ENCODE peak calls at places on chromosomes 11 and 22, in seven cellular contexts. Y is CD4-positive, alpha-beta T cell; H is M059J; A is body of pancreas; Q is GM12865; U is NCI-H510A; P is fibroblast of pulmonary artery. T is an unnamed sample.

GRCh38 chr11:37907461-37908223 is 1309.6 kb upstream of the RAG2 start:
- DNase-seq in Y (no peak), H (peak), A (no peak), Q (no peak), U (no peak), P (peak), T (no peak)

GRCh38 chr22:26629988-26630761 is 8.4 kb downstream of the CRYBA4 start:
- DNase-seq in Y (no peak), H (no peak), A (no peak), Q (no peak), U (no peak), P (no peak), T (no peak)

GRCh38 chr11:122690801-122691649 is 35.5 kb downstream of the UBASH3B start:
- DNase-seq in Y (no peak), H (no peak), A (no peak), Q (no peak), U (no peak), P (peak), T (no peak)

GRCh38 chr11:124535552-124536232 is 7.8 kb downstream of the OR8B12 start:
- DNase-seq in Y (no peak), H (no peak), A (no peak), Q (no peak), U (no peak), P (peak), T (peak)

GRCh38 chr11:113934797-113935196 is 30.2 kb downstream of the HTR3B start:
- DNase-seq in Y (no peak), H (no peak), A (no peak), Q (no peak), U (no peak), P (no peak), T (no peak)

GRCh38 chr22:50482107-50483074 is 1.0 kb downstream of the ADM2 start:
- DNase-seq in Y (no peak), H (no peak), A (peak), Q (no peak), U (no peak), P (no peak), T (no peak)

GRCh38 chr11:68121067-68121899 is at the start of gene CHKA:
- DNase-seq in Y (peak), H (peak), A (peak), Q (peak), U (peak), P (peak), T (peak)

GRCh38 chr11:6610591-6610990 is 1.4 kb downstream of the TAF10 start:
- DNase-seq in Y (no peak), H (no peak), A (no peak), Q (no peak), U (no peak), P (no peak), T (no peak)

GRCh38 chr11:65440831-65441499 is 18.4 kb downstream of the NEAT1 start:
- DNase-seq in Y (no peak), H (peak), A (no peak), Q (peak), U (no peak), P (peak), T (no peak)

GRCh38 chr11:92920295-92920694 is 49.2 kb upstream of the MTNR1B start:
- DNase-seq in Y (no peak), H (no peak), A (no peak), Q (no peak), U (no peak), P (no peak), T (no peak)

GRCh38 chr11:68825603-68826002 is 16.1 kb downstream of the CPT1A start:
- DNase-seq in Y (peak), H (peak), A (peak), Q (no peak), U (no peak), P (no peak), T (peak)

GRCh38 chr11:28697920-28698827 is 590.0 kb downstream of the METTL15 start:
- DNase-seq in Y (no peak), H (peak), A (peak), Q (peak), U (no peak), P (peak), T (peak)

GRCh38 chr22:17083255-17083654 is 1.5 kb upstream of the IL17RA start:
- DNase-seq in Y (no peak), H (no peak), A (no peak), Q (no peak), U (no peak), P (no peak), T (no peak)

GRCh38 chr22:17576475-17576874 is 13.2 kb downstream of the SLC25A18 start:
- DNase-seq in Y (no peak), H (peak), A (no peak), Q (no peak), U (no peak), P (peak), T (peak)

GRCh38 chr11:74157169-74157568 is 13.6 kb downstream of the C2CD3 start:
- DNase-seq in Y (no peak), H (no peak), A (no peak), Q (no peak), U (no peak), P (no peak), T (no peak)

GRCh38 chr22:35914665-35915476 is 113.8 kb downstream of the RBFOX2 start:
- DNase-seq in Y (no peak), H (peak), A (peak), Q (peak), U (peak), P (peak), T (peak)

T was measured in Daoy.